ENCODE peak calls at places on chromosomes 7 and 10, in seven cellular contexts. U is lower lobe of right lung; K is CD8-positive, alpha-beta T cell; S is cardiac muscle cell; F is adrenal gland; O is HCT116; T is kidney. D is an unnamed sample.

GRCh38 chr10:71767420-71768035 is 5.8 kb downstream of the VSIR start:
- DNase-seq in U (peak; percentile 73), K (no peak), S (no peak), F (peak; percentile 49), O (no peak), T (peak; percentile 93), D (no peak)

GRCh38 chr10:107553470-107553869 is 389.0 kb upstream of the SORCS1 start:
- DNase-seq in U (no peak), K (no peak), S (no peak), F (no peak), O (no peak), T (no peak), D (no peak)

GRCh38 chr10:12394236-12395033 is 45.1 kb downstream of the CAMK1D start:
- DNase-seq in U (no peak), K (no peak), S (no peak), F (no peak), O (no peak), T (no peak), D (no peak)

GRCh38 chr7:17521437-17521836 is 223.0 kb downstream of the AHR start:
- DNase-seq in U (no peak), K (no peak), S (no peak), F (no peak), O (no peak), T (no peak), D (no peak)

GRCh38 chr7:47266131-47266706 is 315.7 kb downstream of the TNS3 start:
- DNase-seq in U (peak; percentile 48), K (no peak), S (peak; percentile 74), F (peak; percentile 56), O (peak; percentile 32), T (peak; percentile 89), D (peak; percentile 50)

GRCh38 chr10:57420881-57421280 is 846.8 kb downstream of the IPMK start:
- DNase-seq in U (no peak), K (no peak), S (no peak), F (no peak), O (no peak), T (no peak), D (no peak)

GRCh38 chr7:98252655-98253054 is 623 bp upstream of the TECPR1 start:
- DNase-seq in U (no peak), K (no peak), S (no peak), F (no peak), O (no peak), T (no peak), D (no peak)

GRCh38 chr10:29860159-29860558 is 199.2 kb downstream of the JCAD start:
- DNase-seq in U (no peak), K (no peak), S (no peak), F (no peak), O (no peak), T (no peak), D (no peak)

GRCh38 chr10:22319559-22320558 is 1.0 kb upstream of the BMI1 start:
- DNase-seq in U (no peak), K (peak; percentile 11), S (no peak), F (no peak), O (no peak), T (peak; percentile 29), D (no peak)

GRCh38 chr7:11786186-11786585 is 45.8 kb downstream of the THSD7A start:
- DNase-seq in U (no peak), K (no peak), S (no peak), F (no peak), O (no peak), T (no peak), D (no peak)

GRCh38 chr7:102404005-102404861 is 8.1 kb downstream of the PRKRIP1 start:
- DNase-seq in U (peak; percentile 57), K (peak; percentile 49), S (peak; percentile 64), F (peak; percentile 77), O (peak; percentile 35), T (peak; percentile 49), D (no peak)

GRCh38 chr7:45888185-45888992 is at the start of gene IGFBP1:
- DNase-seq in U (no peak), K (no peak), S (peak; percentile 56), F (peak; percentile 23), O (no peak), T (peak; percentile 73), D (no peak)

GRCh38 chr10:49387029-49387428 is 8.9 kb downstream of the DRGX start:
- DNase-seq in U (no peak), K (no peak), S (no peak), F (no peak), O (no peak), T (no peak), D (no peak)

GRCh38 chr10:119412244-119412750 is 130.2 kb downstream of the RGS10 start:
- DNase-seq in U (peak; percentile 81), K (no peak), S (no peak), F (peak; percentile 86), O (no peak), T (peak; percentile 95), D (no peak)

GRCh38 chr7:25850730-25851129 is 301.3 kb upstream of the NFE2L3 start:
- DNase-seq in U (no peak), K (no peak), S (no peak), F (no peak), O (no peak), T (no peak), D (no peak)

GRCh38 chr7:25852995-25853713 is 298.8 kb upstream of the NFE2L3 start:
- DNase-seq in U (no peak), K (no peak), S (no peak), F (no peak), O (no peak), T (no peak), D (no peak)

GRCh38 chr7:25852249-25852994 is 299.6 kb upstream of the NFE2L3 start:
- DNase-seq in U (no peak), K (no peak), S (peak; percentile 67), F (no peak), O (no peak), T (peak; percentile 88), D (no peak)

GRCh38 chr7:25849361-25850184 is 302.4 kb upstream of the NFE2L3 start:
- DNase-seq in U (no peak), K (no peak), S (no peak), F (peak; percentile 57), O (no peak), T (no peak), D (no peak)

GRCh38 chr7:25851332-25852248 is 300.4 kb upstream of the NFE2L3 start:
- DNase-seq in U (peak; percentile 78), K (peak; percentile 63), S (peak; percentile 90), F (peak; percentile 77), O (no peak), T (peak; percentile 91), D (no peak)
- H3K4me1 ChIP-seq in U (peaks cover 42% of the 10 kb centered on the region), K (peaks cover 17% of the 10 kb centered on the region), S (peaks cover 49% of the 10 kb centered on the region), F (peaks cover 45% of the 10 kb centered on the region), O (peaks cover 18% of the 10 kb centered on the region), T (peaks cover 8% of the 10 kb centered on the region), D (no peaks in the 10 kb centered on the region)

GRCh38 chr7:73768661-73769480 is 1.2 kb downstream of the CLDN3 start:
- DNase-seq in U (no peak), K (no peak), S (no peak), F (no peak), O (no peak), T (peak; percentile 64), D (no peak)

GRCh38 chr7:73770860-73771665 is 993 bp upstream of the CLDN3 start:
- DNase-seq in U (no peak), K (no peak), S (no peak), F (no peak), O (no peak), T (peak; percentile 35), D (no peak)

GRCh38 chr7:73770002-73770859 is at the start of gene CLDN3:
- DNase-seq in U (peak; percentile 93), K (peak; percentile 11), S (peak; percentile 76), F (no peak), O (peak; percentile 73), T (peak; percentile 97), D (peak; percentile 72)

GRCh38 chr7:73766556-73767229 is 3.4 kb downstream of the CLDN3 start:
- DNase-seq in U (no peak), K (no peak), S (no peak), F (no peak), O (no peak), T (peak; percentile 22), D (no peak)

DNA sequence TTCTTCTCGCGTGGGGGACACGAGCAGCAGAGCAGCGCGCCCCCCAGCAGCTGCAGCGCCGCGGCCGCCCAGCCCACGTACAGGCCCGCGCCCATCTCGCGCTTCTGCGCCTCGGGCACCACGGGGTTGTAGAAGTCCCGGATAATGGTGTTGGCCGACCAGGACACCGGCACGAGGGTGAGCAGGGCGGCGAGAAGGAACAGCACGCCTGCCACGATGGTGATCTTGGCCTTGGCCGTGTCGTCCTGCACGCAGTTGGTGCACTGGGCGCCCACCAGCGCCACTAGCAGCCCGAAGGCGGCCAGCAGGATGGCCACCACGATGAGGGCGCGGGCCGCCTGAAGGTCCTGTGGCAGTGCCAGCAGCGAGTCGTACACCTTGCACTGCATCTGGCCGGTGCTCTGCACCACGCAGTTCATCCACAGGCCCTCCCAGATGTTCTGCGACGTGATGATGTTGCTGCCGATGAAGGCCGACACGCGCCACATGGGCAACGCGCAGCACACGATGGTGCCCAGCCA is 529 bp downstream of the CLDN3 start:
- DNase-seq in U (no peak), K (no peak), S (no peak), F (no peak), O (no peak), T (peak; percentile 72), D (no peak)
- H3K4me3 ChIP-seq in U (peak overlapping the region; percentile 52), K (no peak overlapping the region), S (peak overlapping the region; percentile 39), F (no peak overlapping the region), O (peak overlapping the region; percentile 44), T (peak overlapping the region; percentile 66), D (peak overlapping the region; percentile 22)

GRCh38 chr10:102420810-102421644 is at the start of gene FBXL15:
- DNase-seq in U (peak; percentile 98), K (peak; percentile 97), S (peak; percentile 99), F (peak; percentile 99), O (peak; percentile 99), T (peak; percentile 99), D (no peak)

GRCh38 chr10:102421645-102422585 is 1.3 kb downstream of the FBXL15 start:
- DNase-seq in U (peak; percentile 76), K (no peak), S (peak; percentile 48), F (peak; percentile 75), O (no peak), T (peak; percentile 88), D (no peak)

GRCh38 chr10:102418612-102419560 is at the start of gene PSD:
- DNase-seq in U (no peak), K (no peak), S (peak; percentile 32), F (no peak), O (no peak), T (no peak), D (no peak)

GRCh38 chr10:102419561-102420442 is 834 bp upstream of the FBXL15 start:
- DNase-seq in U (no peak), K (peak; percentile 72), S (peak; percentile 82), F (peak; percentile 60), O (no peak), T (no peak), D (no peak)

DNA sequence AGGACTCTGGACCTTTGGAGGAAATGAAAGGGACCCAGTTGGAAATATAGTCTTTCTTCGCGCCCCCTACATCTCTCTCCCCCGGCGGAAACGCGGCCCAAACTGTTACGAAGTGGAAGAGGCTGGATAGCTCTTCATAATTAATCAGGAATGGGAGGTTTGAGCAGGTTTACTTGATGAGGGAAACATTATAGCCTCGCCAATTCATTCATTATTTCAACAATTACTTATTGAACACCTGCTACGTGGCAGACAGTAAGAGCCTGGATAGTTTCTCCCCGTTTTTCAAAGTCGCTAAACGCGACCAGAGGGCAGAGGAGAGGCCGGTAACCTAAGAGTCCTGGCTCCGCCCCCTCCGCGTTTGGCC is 210 bp upstream of the FBXL15 start:
- DNase-seq in U (no peak), K (no peak), S (peak; percentile 94), F (no peak), O (no peak), T (no peak), D (no peak)
- H3K4me1 ChIP-seq in U (peaks cover 35% of the 10 kb centered on the region), K (peaks cover 36% of the 10 kb centered on the region), S (peaks cover 19% of the 10 kb centered on the region), F (peaks cover 32% of the 10 kb centered on the region), O (peaks cover 33% of the 10 kb centered on the region), T (peaks cover 11% of the 10 kb centered on the region), D (peaks cover 7% of the 10 kb centered on the region)

GRCh38 chr10:15209827-15210509 is 41.5 kb upstream of the NMT2 start:
- DNase-seq in U (peak; percentile 69), K (peak; percentile 88), S (peak; percentile 90), F (peak; percentile 87), O (peak; percentile 64), T (peak; percentile 82), D (peak; percentile 68)
- H3K4me3 ChIP-seq in U (no peak overlapping the region), K (no peak overlapping the region), S (no peak overlapping the region), F (no peak overlapping the region), O (no peak overlapping the region), T (peak overlapping the region; percentile 16), D (no peak overlapping the region)

D was measured in iPS DF 6.9.